ENCODE peak calls at places on chromosomes 16 and 17, in nine cellular contexts. One of them, this sample, is unnamed.

GRCh38 chr16:89073346-89074221 is 20.1 kb upstream of the ACSF3 start:
- DNase-seq in tibial artery: no peak
- DNase-seq in esophagus squamous epithelium: no peak
- DNase-seq in endodermal cell: no peak
- DNase-seq in AG04450: no peak
- DNase-seq in fibroblast of the aortic adventitia: no peak
- DNase-seq in AG09309: no peak
- DNase-seq in GM12865: no peak
- DNase-seq in sigmoid colon: no peak
- DNase-seq in this sample: no peak

GRCh38 chr17:65417406-65418221 is 143.8 kb downstream of the AXIN2 start:
- DNase-seq in tibial artery: no peak
- DNase-seq in esophagus squamous epithelium: no peak
- DNase-seq in endodermal cell: no peak
- DNase-seq in AG04450: no peak
- DNase-seq in fibroblast of the aortic adventitia: peak
- DNase-seq in AG09309: no peak
- DNase-seq in GM12865: no peak
- DNase-seq in sigmoid colon: no peak
- DNase-seq in this sample: peak

GRCh38 chr17:28484296-28484695 is 10.9 kb downstream of the SLC13A2 start:
- DNase-seq in tibial artery: no peak
- DNase-seq in esophagus squamous epithelium: no peak
- DNase-seq in endodermal cell: no peak
- DNase-seq in AG04450: no peak
- DNase-seq in fibroblast of the aortic adventitia: no peak
- DNase-seq in AG09309: no peak
- DNase-seq in GM12865: peak
- DNase-seq in sigmoid colon: no peak
- DNase-seq in this sample: no peak

GRCh38 chr17:63702223-63702577 is 2.3 kb upstream of the LIMD2 start:
- DNase-seq in tibial artery: peak
- DNase-seq in esophagus squamous epithelium: no peak
- DNase-seq in endodermal cell: no peak
- DNase-seq in AG04450: no peak
- DNase-seq in fibroblast of the aortic adventitia: no peak
- DNase-seq in AG09309: no peak
- DNase-seq in GM12865: peak
- DNase-seq in sigmoid colon: no peak
- DNase-seq in this sample: no peak

GRCh38 chr16:30741461-30741914 is 6.7 kb upstream of the PHKG2 start:
- DNase-seq in tibial artery: peak
- DNase-seq in esophagus squamous epithelium: no peak
- DNase-seq in endodermal cell: peak
- DNase-seq in AG04450: peak
- DNase-seq in fibroblast of the aortic adventitia: peak
- DNase-seq in AG09309: peak
- DNase-seq in GM12865: no peak
- DNase-seq in sigmoid colon: peak
- DNase-seq in this sample: peak

GRCh38 chr16:31301708-31302400 is 42.1 kb downstream of the ITGAM start:
- DNase-seq in tibial artery: no peak
- DNase-seq in esophagus squamous epithelium: no peak
- DNase-seq in endodermal cell: no peak
- DNase-seq in AG04450: no peak
- DNase-seq in fibroblast of the aortic adventitia: peak
- DNase-seq in AG09309: peak
- DNase-seq in GM12865: peak
- DNase-seq in sigmoid colon: no peak
- DNase-seq in this sample: peak

GRCh38 chr16:29784901-29785500 is 5.5 kb upstream of the KIF22 start:
- DNase-seq in tibial artery: peak
- DNase-seq in esophagus squamous epithelium: no peak
- DNase-seq in endodermal cell: peak
- DNase-seq in AG04450: no peak
- DNase-seq in fibroblast of the aortic adventitia: peak
- DNase-seq in AG09309: no peak
- DNase-seq in GM12865: peak
- DNase-seq in sigmoid colon: peak
- DNase-seq in this sample: peak

GRCh38 chr16:381788-382717 is at the start of gene PGAP6:
- DNase-seq in tibial artery: peak
- DNase-seq in esophagus squamous epithelium: no peak
- DNase-seq in endodermal cell: peak
- DNase-seq in AG04450: no peak
- DNase-seq in fibroblast of the aortic adventitia: peak
- DNase-seq in AG09309: no peak
- DNase-seq in GM12865: peak
- DNase-seq in sigmoid colon: peak
- DNase-seq in this sample: peak

GRCh38 chr17:57580055-57580739 is 164.9 kb downstream of the CCDC182 start:
- DNase-seq in tibial artery: no peak
- DNase-seq in esophagus squamous epithelium: no peak
- DNase-seq in endodermal cell: peak
- DNase-seq in AG04450: no peak
- DNase-seq in fibroblast of the aortic adventitia: no peak
- DNase-seq in AG09309: no peak
- DNase-seq in GM12865: no peak
- DNase-seq in sigmoid colon: no peak
- DNase-seq in this sample: no peak

GRCh38 chr16:17748005-17748719 is 277.4 kb upstream of the XYLT1 start:
- DNase-seq in tibial artery: no peak
- DNase-seq in esophagus squamous epithelium: no peak
- DNase-seq in endodermal cell: peak
- DNase-seq in AG04450: no peak
- DNase-seq in fibroblast of the aortic adventitia: no peak
- DNase-seq in AG09309: no peak
- DNase-seq in GM12865: no peak
- DNase-seq in sigmoid colon: no peak
- DNase-seq in this sample: no peak

GRCh38 chr17:58575511-58575910 is 61.1 kb upstream of the MTMR4 start:
- DNase-seq in tibial artery: no peak
- DNase-seq in esophagus squamous epithelium: no peak
- DNase-seq in endodermal cell: no peak
- DNase-seq in AG04450: no peak
- DNase-seq in fibroblast of the aortic adventitia: peak
- DNase-seq in AG09309: peak
- DNase-seq in GM12865: peak
- DNase-seq in sigmoid colon: no peak
- DNase-seq in this sample: peak

GRCh38 chr17:82876149-82876548 is 36.3 kb upstream of the ZNF750 start:
- DNase-seq in tibial artery: no peak
- DNase-seq in esophagus squamous epithelium: no peak
- DNase-seq in endodermal cell: no peak
- DNase-seq in AG04450: no peak
- DNase-seq in fibroblast of the aortic adventitia: peak
- DNase-seq in AG09309: no peak
- DNase-seq in GM12865: no peak
- DNase-seq in sigmoid colon: peak
- DNase-seq in this sample: peak

GRCh38 chr17:57962441-57963148 is 7.4 kb upstream of the CUEDC1 start:
- DNase-seq in tibial artery: no peak
- DNase-seq in esophagus squamous epithelium: no peak
- DNase-seq in endodermal cell: peak
- DNase-seq in AG04450: no peak
- DNase-seq in fibroblast of the aortic adventitia: no peak
- DNase-seq in AG09309: no peak
- DNase-seq in GM12865: no peak
- DNase-seq in sigmoid colon: no peak
- DNase-seq in this sample: no peak

GRCh38 chr17:14604920-14605599 is 304.2 kb downstream of the HS3ST3B1 start:
- DNase-seq in tibial artery: peak
- DNase-seq in esophagus squamous epithelium: peak
- DNase-seq in endodermal cell: no peak
- DNase-seq in AG04450: no peak
- DNase-seq in fibroblast of the aortic adventitia: no peak
- DNase-seq in AG09309: no peak
- DNase-seq in GM12865: no peak
- DNase-seq in sigmoid colon: peak
- DNase-seq in this sample: no peak

GRCh38 chr16:75695708-75696107 is 5.6 kb downstream of the DUXB start:
- DNase-seq in tibial artery: no peak
- DNase-seq in esophagus squamous epithelium: no peak
- DNase-seq in endodermal cell: peak
- DNase-seq in AG04450: no peak
- DNase-seq in fibroblast of the aortic adventitia: peak
- DNase-seq in AG09309: no peak
- DNase-seq in GM12865: peak
- DNase-seq in sigmoid colon: no peak
- DNase-seq in this sample: no peak
- TF ChIP-seq CTCF in tibial artery: no peak
- TF ChIP-seq CTCF in esophagus squamous epithelium: no peak
- TF ChIP-seq CTCF in endodermal cell: peak
- TF ChIP-seq CTCF in AG04450: no peak
- TF ChIP-seq CTCF in fibroblast of the aortic adventitia: peak
- TF ChIP-seq CTCF in AG09309: no peak
- TF ChIP-seq CTCF in GM12865: no peak
- TF ChIP-seq CTCF in sigmoid colon: no peak
- TF ChIP-seq CTCF in this sample: no peak

DNA sequence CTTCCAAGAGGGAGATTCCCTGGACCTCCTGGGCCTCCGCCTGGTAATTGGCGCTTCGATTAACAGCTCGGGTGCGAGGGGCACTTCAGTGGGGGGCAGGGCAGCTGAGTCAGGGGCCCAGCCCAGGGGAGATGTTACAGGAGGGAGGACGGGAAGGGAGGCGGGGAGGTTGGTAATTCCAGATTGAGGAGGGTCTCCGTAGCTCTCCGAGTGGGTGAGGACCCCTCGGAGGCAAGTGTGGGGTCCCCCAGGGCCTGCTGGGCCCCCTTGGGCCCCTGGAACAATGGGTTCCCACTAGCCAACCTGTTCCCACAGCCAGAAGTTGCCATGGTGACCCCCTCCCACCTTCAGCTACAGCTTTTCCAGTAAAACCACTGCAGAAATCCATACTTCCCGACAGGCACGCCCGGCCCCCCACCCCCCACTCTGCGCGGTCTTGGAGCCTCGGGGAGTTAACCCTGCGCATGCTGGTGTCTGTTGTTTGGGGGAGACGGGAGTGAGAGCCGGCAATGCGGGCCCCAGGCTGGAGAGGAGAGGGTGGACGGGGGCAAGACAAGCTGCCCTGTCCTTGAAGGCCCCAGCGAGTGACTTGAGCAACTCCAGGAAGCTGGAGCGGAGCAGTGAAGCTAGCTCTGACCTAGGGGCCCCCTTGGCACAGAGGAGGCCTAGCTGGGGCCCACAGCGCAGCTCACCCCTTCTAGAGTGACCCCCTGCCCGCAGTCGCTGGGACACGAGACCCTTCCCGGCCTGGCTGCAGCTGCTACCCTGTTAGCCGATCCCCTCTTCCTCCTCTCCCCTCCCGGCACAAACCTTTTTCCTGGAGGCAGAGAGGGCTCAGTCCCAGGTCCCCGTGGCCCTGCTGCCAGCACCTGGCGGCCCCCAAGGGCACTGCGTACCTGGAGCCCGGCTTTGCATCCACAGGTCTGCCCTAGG is 37.8 kb downstream of the TMEM235 start:
- DNase-seq in tibial artery: no peak
- DNase-seq in esophagus squamous epithelium: no peak
- DNase-seq in endodermal cell: peak
- DNase-seq in AG04450: no peak
- DNase-seq in fibroblast of the aortic adventitia: peak
- DNase-seq in AG09309: no peak
- DNase-seq in GM12865: no peak
- DNase-seq in sigmoid colon: no peak
- DNase-seq in this sample: peak
- H3K4me3 ChIP-seq in tibial artery: no peak
- H3K4me3 ChIP-seq in esophagus squamous epithelium: no peak
- H3K4me3 ChIP-seq in endodermal cell: no peak
- H3K4me3 ChIP-seq in AG04450: no peak
- H3K4me3 ChIP-seq in fibroblast of the aortic adventitia: no peak
- H3K4me3 ChIP-seq in AG09309: no peak
- H3K4me3 ChIP-seq in GM12865: no peak
- H3K4me3 ChIP-seq in sigmoid colon: no peak
- H3K4me3 ChIP-seq in this sample: peak

DNA sequence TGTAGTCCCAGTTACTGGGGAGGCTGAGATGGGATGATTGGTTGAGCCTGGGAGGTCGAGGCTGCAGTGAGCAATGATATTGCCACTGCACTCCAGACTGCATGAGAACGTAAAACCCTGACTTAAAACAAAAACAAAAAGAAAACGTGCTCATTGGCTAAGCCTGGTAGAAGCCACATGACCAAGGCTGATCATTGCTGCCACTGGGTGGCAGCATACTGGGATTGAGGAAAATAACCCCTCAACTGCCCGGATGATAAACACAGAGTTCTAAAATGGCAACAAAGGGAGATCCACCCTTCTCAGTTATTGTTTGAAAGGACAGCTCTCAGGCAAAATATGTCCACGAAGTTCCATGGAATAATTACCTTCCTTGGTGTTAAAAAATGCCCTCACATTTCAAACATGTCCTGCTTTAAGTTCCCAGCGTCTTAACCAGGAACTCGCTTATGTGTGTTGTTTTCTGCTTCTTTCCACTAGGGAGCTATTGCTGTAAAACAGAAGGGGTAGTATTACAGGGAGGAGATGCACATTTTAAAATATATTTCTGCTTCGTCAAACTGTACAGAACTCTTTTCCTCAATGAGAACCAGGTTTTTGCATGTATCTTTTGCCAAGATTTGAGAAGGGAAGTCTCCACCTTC is 675.3 kb downstream of the MAF start:
- DNase-seq in tibial artery: no peak
- DNase-seq in esophagus squamous epithelium: no peak
- DNase-seq in endodermal cell: peak
- DNase-seq in AG04450: no peak
- DNase-seq in fibroblast of the aortic adventitia: no peak
- DNase-seq in AG09309: no peak
- DNase-seq in GM12865: peak
- DNase-seq in sigmoid colon: no peak
- DNase-seq in this sample: peak
- TF ChIP-seq CTCF in tibial artery: no peak
- TF ChIP-seq CTCF in esophagus squamous epithelium: peak
- TF ChIP-seq CTCF in endodermal cell: peak
- TF ChIP-seq CTCF in AG04450: no peak
- TF ChIP-seq CTCF in fibroblast of the aortic adventitia: no peak
- TF ChIP-seq CTCF in AG09309: peak
- TF ChIP-seq CTCF in GM12865: peak
- TF ChIP-seq CTCF in sigmoid colon: no peak
- TF ChIP-seq CTCF in this sample: peak

DNA sequence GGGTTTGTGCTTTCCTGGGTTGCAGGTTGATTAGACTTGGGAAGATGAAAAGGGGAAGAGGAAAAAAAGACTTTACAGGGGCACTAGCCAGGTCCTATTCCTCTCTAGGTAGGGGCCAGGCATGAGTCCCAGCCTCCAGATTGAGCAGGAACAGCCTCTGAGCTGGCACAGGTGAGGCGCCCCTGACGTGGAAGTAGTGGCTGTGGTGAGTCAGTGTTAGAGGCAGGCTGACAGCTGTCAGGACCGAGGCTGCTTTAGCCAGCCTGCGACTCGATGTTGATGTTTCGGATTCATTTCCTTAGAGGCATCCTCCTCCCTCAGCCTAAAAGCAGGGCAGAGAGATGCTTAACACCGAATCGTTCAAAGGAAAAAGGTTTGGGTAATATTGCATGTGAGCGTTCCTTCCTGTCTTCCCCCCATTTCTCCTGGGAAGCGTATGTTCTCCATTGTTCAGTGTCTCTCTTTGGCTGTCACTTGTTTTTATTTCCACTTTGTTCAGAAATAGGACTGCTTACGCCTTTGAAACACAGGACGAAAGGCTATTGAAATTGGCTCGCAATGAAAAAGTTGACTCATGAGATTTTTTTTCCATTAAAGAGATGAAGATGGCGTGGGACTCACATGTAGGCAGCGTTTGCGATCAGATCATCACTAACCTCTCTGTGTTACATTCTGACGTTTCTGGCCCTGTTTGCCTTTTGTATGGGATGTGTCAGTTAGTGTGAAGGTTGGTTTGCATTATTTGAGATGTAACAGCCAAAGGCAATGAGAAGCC is 1.2 kb downstream of the KIAA0513 start:
- DNase-seq in tibial artery: peak
- DNase-seq in esophagus squamous epithelium: no peak
- DNase-seq in endodermal cell: peak
- DNase-seq in AG04450: no peak
- DNase-seq in fibroblast of the aortic adventitia: peak
- DNase-seq in AG09309: no peak
- DNase-seq in GM12865: peak
- DNase-seq in sigmoid colon: peak
- DNase-seq in this sample: peak
- H3K4me3 ChIP-seq in tibial artery: peak
- H3K4me3 ChIP-seq in esophagus squamous epithelium: peak
- H3K4me3 ChIP-seq in endodermal cell: peak
- H3K4me3 ChIP-seq in AG04450: peak
- H3K4me3 ChIP-seq in fibroblast of the aortic adventitia: peak
- H3K4me3 ChIP-seq in AG09309: peak
- H3K4me3 ChIP-seq in GM12865: peak
- H3K4me3 ChIP-seq in sigmoid colon: peak
- H3K4me3 ChIP-seq in this sample: peak

This sample was measured in fibroblast of villous mesenchyme.